ENCODE peak calls at places on chromosomes 12 and 14, in seven cellular contexts. Y is fibroblast of lung, T is heart left ventricle, Z is psoas muscle, G is foreskin fibroblast, S is choroid plexus epithelial cell, P is IMR-90. N is an unnamed sample.

GRCh38 chr12:29756741-29757390 is 26.9 kb downstream of the TMTC1 start:
- DNase-seq in G (peak), Y (peak), T (no peak), S (peak), P (peak), Z (no peak), N (no peak)

GRCh38 chr12:93624595-93625294 is 52.3 kb downstream of the SOCS2 start:
- DNase-seq in S (peak), Z (no peak), G (peak), Y (peak), P (peak), T (no peak), N (peak)

GRCh38 chr14:23536494-23536893 is 15.1 kb downstream of the ZFHX2 start:
- DNase-seq in P (no peak), S (no peak), Y (no peak), G (no peak), T (no peak), Z (no peak), N (no peak)

GRCh38 chr12:52884526-52885293 is 20.2 kb downstream of the KRT8 start:
- DNase-seq in T (peak), S (peak), Z (peak), Y (peak), G (no peak), P (peak), N (peak)

GRCh38 chr12:107610030-107610859 is 75.4 kb upstream of the PWP1 start:
- DNase-seq in S (peak), Y (peak), P (peak), T (no peak), G (peak), Z (no peak), N (peak)

GRCh38 chr14:52961060-52961639 is 10.3 kb upstream of the FERMT2 start:
- DNase-seq in Z (peak), T (peak), S (peak), P (peak), Y (peak), G (no peak), N (peak)

GRCh38 chr12:28051516-28052456 is 79.3 kb upstream of the PTHLH start:
- DNase-seq in Z (no peak), Y (peak), P (peak), S (peak), G (peak), T (no peak), N (peak)

GRCh38 chr14:93892923-93893549 is 34.1 kb upstream of the FAM181A start:
- DNase-seq in G (peak), Y (peak), S (peak), P (peak), Z (peak), T (peak), N (peak)

GRCh38 chr12:53060064-53060720 is 10.3 kb downstream of the TNS2 start:
- DNase-seq in Y (no peak), G (no peak), T (no peak), Z (peak), S (no peak), P (no peak), N (no peak)

DNA sequence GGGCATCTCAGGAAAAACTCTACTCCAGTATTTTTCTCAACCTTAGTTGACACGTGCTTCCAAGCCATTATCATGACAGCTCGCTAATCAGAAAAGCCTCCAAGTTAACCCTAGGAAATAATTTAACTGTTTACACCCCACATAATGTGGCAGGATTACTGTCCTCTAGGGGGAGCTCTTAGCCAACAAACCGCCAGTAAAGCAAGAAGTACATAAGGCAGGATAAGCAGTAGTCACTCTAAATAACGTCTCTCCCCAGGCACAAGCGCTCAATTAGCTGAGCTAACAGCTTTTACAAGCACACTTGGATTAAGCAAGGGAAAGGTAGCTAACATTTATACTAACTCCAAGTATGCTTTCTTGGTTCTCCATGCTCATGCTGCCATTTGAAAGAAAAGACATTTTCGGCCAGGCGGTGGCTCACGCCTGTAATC is 22.8 kb downstream of the APOBEC1 start:
- DNase-seq in T (no peak), P (no peak), S (peak), Y (peak), Z (no peak), G (no peak), N (no peak)
- TF ChIP-seq CTCF in T (peak), P (peak), S (peak), Y (peak), Z (peak), G (peak), N (peak)

DNA sequence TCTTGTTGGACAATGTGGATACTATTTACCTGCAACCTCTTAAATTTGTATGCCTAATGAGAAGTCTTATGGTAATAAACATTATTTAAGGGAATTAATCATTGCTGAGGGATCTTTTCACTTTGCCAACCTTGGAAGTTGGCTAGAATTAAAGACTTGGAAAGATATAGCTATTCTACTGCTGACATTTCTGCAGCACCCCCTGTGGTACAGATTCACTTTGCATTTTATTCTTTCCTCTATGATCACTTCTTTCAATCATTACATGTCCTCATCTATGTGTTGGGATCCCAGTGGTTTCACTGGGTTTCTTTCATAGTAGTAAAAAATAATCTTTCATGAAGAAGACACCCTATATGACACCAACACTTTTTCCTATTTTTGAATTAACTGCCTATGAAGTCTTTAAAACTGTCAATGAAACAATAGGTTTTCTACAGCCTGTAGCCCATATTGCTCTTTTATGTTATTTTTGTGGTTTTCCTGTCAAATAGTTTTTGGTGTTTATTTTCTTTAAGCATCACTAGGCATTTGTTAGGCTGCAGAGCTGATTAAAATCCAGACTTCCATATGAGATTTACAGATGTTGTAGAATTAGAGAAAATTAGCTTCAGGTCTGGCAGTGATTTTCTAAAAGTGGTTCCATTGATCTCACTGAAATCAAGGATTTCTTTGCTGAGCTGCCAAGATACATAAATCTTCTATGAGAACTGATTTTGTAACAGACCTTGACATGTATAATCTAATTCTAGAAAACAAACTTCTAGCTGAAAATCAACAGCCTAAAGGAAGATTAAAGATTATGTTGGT is 256.1 kb downstream of the NAV3 start:
- DNase-seq in Z (no peak), G (no peak), Y (no peak), T (no peak), S (peak), P (peak), N (no peak)
- TF ChIP-seq CTCF in Z (no peak), G (no peak), Y (peak), T (no peak), S (peak), P (no peak), N (peak)

GRCh38 chr14:39016733-39017095 is 86.3 kb downstream of the SEC23A start:
- DNase-seq in Z (no peak), T (no peak), S (no peak), P (no peak), Y (no peak), G (no peak), N (no peak)

GRCh38 chr14:39014460-39014859 is 88.6 kb downstream of the SEC23A start:
- DNase-seq in G (no peak), T (no peak), P (no peak), S (no peak), Z (no peak), Y (no peak), N (no peak)

GRCh38 chr14:39015964-39016577 is 87.0 kb downstream of the SEC23A start:
- DNase-seq in Z (no peak), G (no peak), P (peak), S (peak), T (no peak), Y (no peak), N (peak)

DNA sequence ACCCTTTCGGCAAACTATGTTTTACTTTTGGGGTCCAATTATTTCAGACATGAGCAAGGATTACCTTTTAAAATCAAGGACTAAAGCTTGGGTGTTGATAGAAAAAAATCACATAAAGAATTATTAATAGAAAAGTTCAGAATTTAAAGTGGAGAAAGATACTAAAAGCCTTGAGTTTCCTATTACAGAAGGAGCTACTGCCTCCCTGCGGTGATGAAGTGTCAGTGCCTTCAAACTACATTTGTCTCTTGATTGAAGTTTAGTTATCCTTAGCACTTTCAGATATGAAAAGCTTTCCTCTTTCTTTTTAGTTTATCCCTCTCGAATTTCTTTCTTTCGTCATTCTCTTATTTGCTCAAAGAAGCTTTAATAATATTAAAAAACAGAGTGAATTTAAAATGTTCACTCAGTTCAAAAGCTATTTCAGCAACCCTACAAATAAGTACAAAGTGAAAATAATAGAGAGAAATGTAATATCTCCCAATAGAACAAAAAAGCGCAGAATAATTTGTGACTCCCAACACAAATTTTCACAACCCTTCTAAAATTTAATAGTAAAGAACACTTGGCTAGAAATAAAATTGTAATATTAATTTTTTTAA is 87.6 kb downstream of the SEC23A start:
- DNase-seq in G (peak), T (no peak), S (peak), Y (peak), Z (no peak), P (peak), N (peak)
- TF ChIP-seq CTCF in G (peak), T (peak), S (peak), Y (peak), Z (peak), P (peak), N (peak)

GRCh38 chr12:71061451-71061850 is 96.3 kb downstream of the TSPAN8 start:
- DNase-seq in T (no peak), Y (no peak), G (no peak), P (no peak), S (no peak), Z (no peak), N (no peak)

GRCh38 chr12:71060426-71060825 is 97.4 kb downstream of the TSPAN8 start:
- DNase-seq in Y (no peak), G (no peak), Z (no peak), S (no peak), T (no peak), P (no peak), N (no peak)

GRCh38 chr12:71057330-71057729 is 100.5 kb downstream of the TSPAN8 start:
- DNase-seq in G (no peak), Z (no peak), Y (peak), S (peak), P (no peak), T (no peak), N (no peak)

DNA sequence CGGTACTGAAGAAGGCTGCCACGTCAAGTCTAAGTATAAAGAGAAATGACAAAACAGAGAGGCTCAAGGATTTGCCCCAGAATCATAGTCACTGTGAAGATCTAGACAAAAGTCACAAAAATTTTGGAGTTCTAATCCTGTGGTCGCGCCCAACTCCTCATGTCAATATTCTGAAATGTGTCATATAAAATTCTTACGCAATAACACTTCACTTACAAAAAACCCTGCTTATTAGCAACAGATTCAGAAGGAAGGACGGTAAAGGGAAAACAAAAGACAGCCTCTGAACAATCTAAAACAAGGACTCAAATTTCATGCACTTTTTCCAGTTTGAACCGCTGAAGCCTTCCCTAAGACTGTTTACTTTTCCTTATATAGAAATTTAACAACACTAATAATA is 94.7 kb downstream of the TSPAN8 start:
- DNase-seq in Z (no peak), S (no peak), G (no peak), T (no peak), P (no peak), Y (no peak), N (no peak)
- TF ChIP-seq CTCF in Z (no peak), S (no peak), G (no peak), T (no peak), P (no peak), Y (no peak), N (no peak)

GRCh38 chr14:54083549-54084239 is 127.1 kb upstream of the BMP4 start:
- DNase-seq in Z (no peak), S (peak), P (no peak), G (no peak), T (no peak), Y (no peak), N (no peak)
- TF ChIP-seq CTCF in Z (no peak), S (no peak), P (no peak), G (no peak), T (no peak), Y (no peak), N (no peak)

GRCh38 chr14:61419201-61419600 is 97.8 kb downstream of the PRKCH start:
- DNase-seq in T (no peak), Z (no peak), G (no peak), P (no peak), Y (no peak), S (no peak), N (no peak)

GRCh38 chr14:61418749-61419148 is 97.4 kb downstream of the PRKCH start:
- DNase-seq in T (peak), Z (no peak), Y (no peak), P (no peak), S (peak), G (no peak), N (no peak)

GRCh38 chr14:61417890-61418455 is 96.6 kb downstream of the PRKCH start:
- DNase-seq in T (no peak), Y (no peak), Z (no peak), P (no peak), G (no peak), S (no peak), N (no peak)

GRCh38 chr14:61420326-61420725 is 98.9 kb downstream of the PRKCH start:
- DNase-seq in Z (no peak), Y (no peak), T (no peak), S (peak), P (peak), G (no peak), N (no peak)

DNA sequence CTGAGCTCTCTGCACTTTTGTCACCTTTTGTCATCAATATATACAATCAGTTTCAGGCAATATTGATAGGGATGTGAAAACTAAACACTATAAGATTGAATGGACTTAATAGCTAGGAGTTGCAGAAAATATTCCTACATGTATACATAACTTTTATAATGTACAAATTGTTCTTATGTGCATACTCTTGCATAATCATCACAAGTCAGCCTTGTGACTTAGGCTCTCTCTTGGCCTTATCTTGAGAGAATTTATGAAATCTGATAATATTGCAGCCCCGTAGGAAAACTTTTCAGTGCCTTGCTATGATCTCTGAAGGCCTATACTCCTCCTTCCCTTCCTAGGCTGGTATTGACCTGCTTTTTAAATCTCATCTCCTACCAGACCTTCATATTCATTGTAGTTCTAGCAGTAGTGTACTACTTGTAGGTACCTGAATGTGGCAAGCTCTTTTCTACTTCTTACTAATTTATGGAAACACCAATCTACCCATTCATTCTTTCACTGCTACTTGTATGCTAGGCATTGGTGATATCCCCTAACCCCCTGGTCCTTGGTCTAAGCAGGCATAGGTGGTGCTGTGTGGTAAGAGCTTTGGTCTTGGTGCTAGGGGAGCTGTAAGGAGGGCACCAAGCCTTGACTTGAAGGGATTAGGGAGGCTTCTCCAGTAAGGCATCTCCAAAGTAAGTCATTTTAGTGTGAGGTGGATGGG is 100.0 kb downstream of the PRKCH start:
- DNase-seq in Z (no peak), Y (peak), P (no peak), T (no peak), S (peak), G (no peak), N (no peak)
- TF ChIP-seq CTCF in Z (no peak), Y (no peak), P (no peak), T (no peak), S (no peak), G (no peak), N (no peak)

DNA sequence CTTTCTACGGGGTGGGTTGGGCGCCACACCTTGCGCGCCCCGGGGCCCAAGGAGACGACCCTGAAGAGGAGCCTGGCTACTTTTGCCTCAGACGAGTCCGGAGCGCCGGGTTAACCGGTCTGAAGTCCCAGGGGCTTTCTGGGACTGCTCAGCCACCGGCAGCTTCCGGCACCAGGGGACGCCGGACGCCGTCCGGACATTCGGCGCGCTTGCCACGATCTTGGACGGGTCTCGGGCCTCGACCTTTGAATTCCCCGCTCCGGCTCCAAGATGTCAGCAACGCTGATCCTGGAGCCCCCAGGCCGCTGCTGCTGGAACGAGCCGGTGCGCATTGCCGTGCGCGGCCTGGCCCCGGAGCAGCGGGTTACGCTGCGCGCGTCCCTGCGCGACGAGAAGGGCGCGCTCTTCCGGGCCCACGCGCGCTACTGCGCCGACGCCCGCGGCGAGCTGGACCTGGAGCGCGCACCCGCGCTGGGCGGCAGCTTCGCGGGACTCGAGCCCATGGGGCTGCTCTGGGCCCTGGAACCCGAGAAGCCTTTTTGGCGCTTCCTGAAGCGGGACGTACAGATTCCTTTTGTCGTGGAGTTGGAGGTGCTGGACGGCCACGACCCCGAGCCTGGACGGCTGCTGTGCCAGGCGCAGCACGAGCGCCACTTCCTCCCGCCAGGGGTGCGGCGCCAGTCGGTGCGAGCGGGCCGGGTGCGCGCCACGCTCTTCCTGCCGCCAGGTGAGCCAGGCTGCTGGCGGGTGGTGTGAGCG is at the start of gene ACOT4:
- DNase-seq in T (peak), S (peak), P (peak), G (peak), Y (peak), Z (no peak), N (peak)
- TF ChIP-seq CTCF in T (peak), S (no peak), P (no peak), G (no peak), Y (no peak), Z (no peak), N (no peak)

GRCh38 chr12:3319723-3320492 is 171.1 kb upstream of the PRMT8 start:
- DNase-seq in T (no peak), Z (no peak), S (no peak), Y (no peak), P (no peak), G (no peak), N (no peak)
- TF ChIP-seq CTCF in T (no peak), Z (no peak), S (no peak), Y (peak), P (no peak), G (no peak), N (no peak)